ENCODE peak calls at places on chromosomes 12 and 14, in six cellular contexts. A is breast epithelium, Q is GM13976, M is HFFc6, E is Calu3, Z is foreskin fibroblast. J is an unnamed sample.

GRCh38 chr14:54627718-54628345 is 60.9 kb downstream of the SAMD4A start:
- DNase-seq in E (no peak), M (peak), A (no peak), Q (peak), Z (no peak), J (no peak)

GRCh38 chr12:3628629-3629028 is 124.3 kb downstream of the CRACR2A start:
- DNase-seq in M (no peak), E (no peak), A (no peak), Q (no peak), Z (no peak), J (no peak)

GRCh38 chr14:72480465-72481243 is 413.2 kb downstream of the DPF3 start:
- DNase-seq in M (no peak), E (no peak), A (no peak), Z (no peak), Q (no peak), J (peak)

GRCh38 chr14:79415726-79416125 is 795.6 kb downstream of the DIO2 start:
- DNase-seq in M (no peak), Z (no peak), Q (no peak), A (no peak), E (no peak), J (no peak)

GRCh38 chr12:112350593-112351592 is 31.3 kb downstream of the HECTD4 start:
- DNase-seq in Q (no peak), Z (peak), E (no peak), A (no peak), M (no peak), J (no peak)

GRCh38 chr12:107329569-107330324 is 236.4 kb upstream of the CRY1 start:
- DNase-seq in M (no peak), A (no peak), Q (no peak), E (no peak), Z (no peak), J (no peak)

GRCh38 chr12:32477714-32478113 is 78.4 kb downstream of the FGD4 start:
- DNase-seq in Z (no peak), Q (no peak), M (no peak), E (no peak), A (no peak), J (no peak)

GRCh38 chr14:36944307-36945010 is 227.9 kb downstream of the SLC25A21 start:
- DNase-seq in E (no peak), M (peak), A (no peak), Q (no peak), Z (peak), J (no peak)

GRCh38 chr14:61154606-61155005 is 126.5 kb downstream of the TMEM30B start:
- DNase-seq in E (no peak), A (no peak), M (no peak), Q (no peak), Z (no peak), J (no peak)

GRCh38 chr14:35818346-35819115 is 7.6 kb upstream of the BRMS1L start:
- DNase-seq in Q (peak), Z (peak), E (peak), M (peak), A (no peak), J (no peak)

GRCh38 chr14:102225936-102226335 is 79.0 kb downstream of the MOK start:
- DNase-seq in A (no peak), Q (no peak), E (no peak), Z (no peak), M (no peak), J (no peak)

GRCh38 chr12:111584959-111585358 is 14.2 kb downstream of the ATXN2 start:
- DNase-seq in Z (peak), M (peak), A (no peak), Q (no peak), E (no peak), J (no peak)

GRCh38 chr12:117118838-117119591 is 19.8 kb upstream of the TESC start:
- DNase-seq in Z (no peak), M (no peak), E (no peak), Q (no peak), A (no peak), J (no peak)

GRCh38 chr12:113044516-113044915 is 12.0 kb upstream of the DTX1 start:
- DNase-seq in A (no peak), Q (no peak), E (no peak), Z (no peak), M (no peak), J (no peak)

GRCh38 chr14:74763803-74764531 is 851 bp downstream of the YLPM1 start:
- DNase-seq in Q (no peak), E (peak), Z (no peak), M (peak), A (no peak), J (no peak)

GRCh38 chr12:50200507-50201273 is 33.5 kb upstream of the CERS5 start:
- DNase-seq in M (peak), Q (no peak), A (no peak), Z (peak), E (no peak), J (no peak)

GRCh38 chr12:1668833-1669543 is 21.9 kb upstream of the ADIPOR2 start:
- DNase-seq in A (no peak), E (no peak), Z (no peak), Q (no peak), M (no peak), J (no peak)

GRCh38 chr12:42846782-42847181 is 257.2 kb upstream of the PRICKLE1 start:
- DNase-seq in Z (peak), E (no peak), A (no peak), Q (no peak), M (no peak), J (no peak)

GRCh38 chr12:29562167-29562776 is 64.8 kb upstream of the OVCH1 start:
- DNase-seq in A (no peak), Z (peak), E (no peak), Q (no peak), M (no peak), J (no peak)

GRCh38 chr12:56520025-56520810 is 1.4 kb upstream of the RBMS2 start:
- DNase-seq in M (no peak), Q (no peak), E (no peak), A (no peak), Z (no peak), J (no peak)

GRCh38 chr14:91405241-91405721 is 12.3 kb downstream of the CCDC88C start:
- DNase-seq in A (no peak), M (no peak), Z (no peak), E (no peak), Q (no peak), J (no peak)

GRCh38 chr14:39430762-39431415 is 1.3 kb downstream of the FBXO33 start:
- DNase-seq in E (no peak), M (peak), Q (no peak), Z (no peak), A (no peak), J (no peak)

GRCh38 chr12:110546339-110546738 is 36.8 kb downstream of the PPTC7 start:
- DNase-seq in Z (peak), E (no peak), Q (no peak), M (peak), A (no peak), J (no peak)

GRCh38 chr12:452667-453210 is 7.0 kb upstream of the B4GALNT3 start:
- DNase-seq in Z (no peak), E (no peak), A (no peak), Q (peak), M (no peak), J (no peak)

GRCh38 chr14:73785834-73786631 is 65.6 kb upstream of the PTGR2 start:
- DNase-seq in Q (no peak), A (peak), E (peak), Z (peak), M (peak), J (no peak)

GRCh38 chr12:25959069-25959961 is 833 bp downstream of the RASSF8 start:
- DNase-seq in A (peak), Q (no peak), E (peak), Z (peak), M (peak), J (peak)

GRCh38 chr12:13167226-13167625 is 29.3 kb upstream of the EMP1 start:
- DNase-seq in Z (no peak), A (no peak), E (peak), M (peak), Q (no peak), J (no peak)

GRCh38 chr12:130791699-130792098 is 47.4 kb downstream of the STX2 start:
- DNase-seq in A (no peak), Q (no peak), Z (no peak), M (no peak), E (no peak), J (no peak)

GRCh38 chr14:22458737-22459136 is 130.3 kb downstream of the DAD1 start:
- DNase-seq in Q (no peak), M (no peak), A (no peak), Z (no peak), E (no peak), J (no peak)

GRCh38 chr12:7012024-7012607 is 6.2 kb downstream of the LPCAT3 start:
- DNase-seq in E (no peak), M (no peak), A (no peak), Z (no peak), Q (no peak), J (no peak)

GRCh38 chr14:100285021-100285912 is 21.0 kb downstream of the SLC25A29 start:
- DNase-seq in Z (peak), E (peak), A (no peak), M (peak), Q (peak), J (peak)

GRCh38 chr14:96711559-96712267 is 85.5 kb upstream of the VRK1 start:
- DNase-seq in A (no peak), E (no peak), M (no peak), Z (no peak), Q (no peak), J (no peak)

GRCh38 chr12:68368332-68368731 is 36.2 kb upstream of the MDM1 start:
- DNase-seq in E (no peak), Q (no peak), M (no peak), A (no peak), Z (no peak), J (no peak)

GRCh38 chr12:74780458-74781241 is 243.0 kb downstream of the ATXN7L3B start:
- DNase-seq in E (peak), Z (no peak), M (peak), A (no peak), Q (no peak), J (no peak)

GRCh38 chr12:20681334-20681733 is 13.8 kb upstream of the SLCO1C1 start:
- DNase-seq in A (no peak), E (no peak), Z (no peak), Q (no peak), M (no peak), J (no peak)

GRCh38 chr14:93114068-93114710 is 1.5 kb downstream of the ITPK1 start:
- DNase-seq in Z (no peak), A (no peak), M (no peak), Q (no peak), E (no peak), J (no peak)

DNA sequence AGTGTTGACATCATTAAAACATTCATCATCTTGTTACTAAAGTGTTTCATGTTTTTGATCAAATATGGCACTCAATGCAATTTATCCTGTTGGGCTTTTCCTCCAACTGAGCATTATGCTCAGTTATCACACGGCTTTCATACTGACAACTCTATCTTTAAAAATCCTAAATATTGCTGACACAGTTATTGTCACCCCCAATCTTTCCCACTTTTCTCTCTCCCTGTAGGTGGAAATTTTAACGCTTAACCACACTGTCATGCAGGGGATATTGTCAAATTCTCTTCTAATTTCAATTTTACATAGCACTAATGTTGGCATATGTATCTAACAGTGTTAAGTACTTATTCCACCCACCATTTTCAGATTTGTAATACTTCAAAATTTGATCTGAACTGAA is 59.7 kb upstream of the GPHB5 start:
- DNase-seq in E (no peak), Q (no peak), M (no peak), Z (no peak), A (no peak), J (no peak)
- TF ChIP-seq CTCF in E (no peak), Q (no peak), M (no peak), Z (no peak), A (no peak), J (no peak)

DNA sequence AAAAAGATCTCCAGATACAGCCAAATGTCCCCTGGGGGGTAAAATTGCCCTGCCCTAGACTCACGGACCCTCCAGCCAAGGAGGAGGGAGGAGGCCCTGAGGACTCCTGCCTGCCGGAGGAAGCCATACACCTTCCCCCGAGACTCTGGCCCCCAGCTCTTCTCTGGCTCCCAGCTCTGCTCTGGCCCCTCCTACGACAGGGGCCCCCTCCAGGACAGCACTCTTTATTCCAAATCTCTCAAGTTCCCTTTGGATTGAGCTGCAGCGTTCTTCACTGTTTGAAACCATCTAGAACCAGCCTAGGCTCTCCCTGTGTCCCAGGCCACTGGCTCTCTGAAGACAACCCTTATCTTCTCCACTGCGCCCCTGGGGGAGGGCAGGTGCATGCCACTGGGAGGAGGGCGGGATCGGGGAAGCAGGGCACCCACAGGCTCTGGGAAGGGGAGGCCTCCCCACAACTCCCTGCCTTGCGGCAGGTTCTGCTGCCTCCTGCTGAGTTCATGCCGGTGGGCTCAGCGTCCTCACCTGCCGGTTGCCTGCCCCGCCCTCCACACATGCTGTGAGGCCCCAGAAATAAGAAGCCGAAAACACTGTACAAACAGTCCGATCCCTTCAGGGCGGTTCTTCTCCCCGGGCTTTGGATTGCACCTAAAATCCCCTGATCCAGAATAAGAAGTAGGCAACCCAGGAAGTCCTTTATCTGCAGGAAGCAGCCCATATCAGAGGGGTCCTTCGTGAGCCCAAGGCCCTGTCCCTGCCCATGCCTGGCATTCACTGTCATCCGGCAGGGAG is 112.7 kb downstream of the DICER1 start:
- DNase-seq in A (peak), M (no peak), E (no peak), Q (no peak), Z (no peak), J (peak)
- TF ChIP-seq CTCF in A (no peak), M (no peak), E (no peak), Q (no peak), Z (no peak), J (no peak)

DNA sequence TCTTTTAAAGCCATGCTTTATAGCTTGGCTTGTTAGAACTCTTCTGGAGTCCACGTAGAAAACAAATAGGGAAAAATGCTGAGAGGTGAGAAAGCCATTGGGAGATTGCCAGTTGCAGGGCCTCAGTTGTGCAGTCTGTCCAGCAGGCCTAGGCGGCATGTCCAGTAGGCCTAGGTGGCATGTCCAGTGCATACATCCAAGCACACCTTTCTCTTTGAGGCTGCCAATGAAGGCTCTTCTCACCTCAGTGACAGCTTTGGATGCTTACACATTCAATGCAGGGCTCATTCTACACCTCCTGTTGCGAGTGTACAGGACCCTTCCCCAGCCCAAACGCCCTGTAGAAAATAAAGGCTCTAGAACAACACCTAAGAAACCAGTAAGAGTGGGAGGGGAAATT is 13.1 kb downstream of the CDK2AP1 start:
- DNase-seq in M (no peak), E (no peak), A (no peak), Q (no peak), Z (no peak), J (no peak)
- TF ChIP-seq CTCF in M (no peak), E (no peak), A (no peak), Q (no peak), Z (no peak), J (no peak)

GRCh38 chr12:65882504-65882903 is 58.2 kb downstream of the HMGA2 start:
- DNase-seq in Z (no peak), M (no peak), Q (no peak), E (no peak), A (no peak), J (no peak)

GRCh38 chr12:65879878-65880277 is 55.6 kb downstream of the HMGA2 start:
- DNase-seq in Z (peak), Q (no peak), E (no peak), A (no peak), M (peak), J (no peak)

GRCh38 chr12:65881348-65881961 is 57.2 kb downstream of the HMGA2 start:
- DNase-seq in M (peak), Q (no peak), E (no peak), Z (peak), A (peak), J (no peak)

GRCh38 chr12:65885312-65885711 is 61.0 kb downstream of the HMGA2 start:
- DNase-seq in M (peak), E (no peak), Q (no peak), Z (peak), A (no peak), J (no peak)

DNA sequence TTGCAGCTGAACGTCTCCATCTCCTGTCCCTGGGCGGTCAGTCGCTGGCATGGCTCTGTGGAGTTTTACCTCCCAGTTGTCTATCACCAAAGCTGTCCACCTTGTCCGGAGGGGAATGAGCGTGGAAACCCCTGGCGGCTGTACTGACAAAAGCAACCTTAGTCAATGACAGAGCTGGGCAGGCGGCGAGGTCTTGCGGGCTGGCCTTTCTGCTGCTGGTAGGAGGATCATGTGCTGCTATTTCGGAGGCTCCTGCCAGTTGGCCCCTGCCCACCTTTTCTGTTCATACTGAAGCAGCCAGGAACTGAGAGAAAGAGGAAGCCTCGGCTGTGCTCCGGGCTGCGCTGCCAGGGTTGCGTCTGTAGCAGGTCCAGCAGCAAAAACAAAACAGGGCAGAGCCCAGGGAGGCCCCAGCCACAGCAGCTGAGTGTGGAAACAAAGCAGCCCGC is 57.7 kb downstream of the HMGA2 start:
- DNase-seq in A (peak), E (no peak), M (no peak), Z (peak), Q (peak), J (no peak)
- TF ChIP-seq CTCF in A (peak), E (no peak), M (peak), Z (peak), Q (peak), J (peak)

DNA sequence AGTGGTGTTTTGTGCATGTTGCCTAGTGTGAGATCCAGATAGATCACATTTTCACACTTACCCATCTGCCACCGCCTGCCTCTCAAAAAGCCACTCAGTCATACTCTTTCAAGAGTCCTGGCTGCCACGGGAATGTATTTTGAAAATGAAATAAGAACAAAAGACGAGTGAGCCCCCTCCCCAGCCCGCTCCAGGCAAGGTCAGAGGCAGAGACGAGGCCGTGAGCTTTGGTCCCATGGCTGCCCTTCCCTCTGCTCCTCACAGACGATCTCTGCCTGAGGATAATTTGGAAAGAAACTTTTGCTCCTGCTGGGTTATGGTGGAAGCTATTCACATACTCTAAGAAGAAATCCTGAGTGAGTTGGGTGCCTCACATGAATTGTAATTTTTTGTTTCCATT is 924.3 kb downstream of the BCL11B start:
- DNase-seq in Z (no peak), E (no peak), A (no peak), M (no peak), Q (no peak), J (no peak)
- TF ChIP-seq CTCF in Z (no peak), E (no peak), A (no peak), M (no peak), Q (no peak), J (no peak)

DNA sequence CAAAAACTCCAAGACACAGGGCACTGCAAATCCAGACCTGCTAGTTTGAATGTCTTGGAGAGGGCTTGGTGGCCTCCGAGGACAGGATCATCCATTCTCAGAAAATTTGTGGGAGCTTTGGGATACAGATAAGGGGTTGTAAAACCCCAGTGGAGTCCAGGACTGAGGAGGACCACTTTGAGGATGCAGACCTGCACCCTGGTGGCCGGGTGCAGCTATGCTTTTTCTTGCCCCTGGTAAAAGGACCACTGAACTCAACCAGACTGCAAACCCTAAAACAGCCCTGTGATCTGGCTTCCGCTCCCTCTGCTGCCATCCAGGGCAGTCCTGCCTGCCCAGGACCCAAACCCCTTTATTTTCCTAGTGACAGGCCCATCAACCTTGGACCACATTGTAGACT is 169.5 kb upstream of the DAAM1 start:
- DNase-seq in Q (no peak), M (no peak), A (no peak), Z (no peak), E (peak), J (no peak)
- TF ChIP-seq CTCF in Q (no peak), M (peak), A (no peak), Z (peak), E (peak), J (peak)

J was measured in osteocyte.